ENCODE peak calls at places on chromosomes 16 and 17, in nine cellular contexts. X is MM.1S, I is lower lobe of right lung, W is fibroblast of lung, L is brain microvascular endothelial cell, U is psoas muscle, N is ascending aorta, R is PC-9, E is PC-3. C is an unnamed sample.
A peak's percentile ranks its signal among the peaks of the same experiment; 100 is the strongest.

GRCh38 chr17:67628580-67629013 is 89.1 kb upstream of the NOL11 start:
- DNase-seq in U (no peak), X (no peak), E (no peak), L (no peak), W (no peak), N (no peak), I (peak; percentile 61), R (no peak), C (no peak)

GRCh38 chr17:72603346-72604242 is 482.8 kb downstream of the SOX9 start:
- DNase-seq in E (no peak), R (no peak), U (no peak), L (peak; percentile 95), W (peak; percentile 96), X (peak; percentile 46), N (no peak), I (no peak), C (no peak)

GRCh38 chr17:77508047-77508715 is 367.4 kb downstream of the SEC14L1 start:
- DNase-seq in N (no peak), W (no peak), U (no peak), E (no peak), L (no peak), X (no peak), R (no peak), I (no peak), C (peak; percentile 79)

GRCh38 chr17:58391302-58391984 is 25.9 kb downstream of the RNF43 start:
- DNase-seq in X (no peak), U (no peak), L (peak; percentile 30), W (peak; percentile 33), I (peak; percentile 84), E (peak; percentile 99), N (no peak), R (peak; percentile 86), C (peak; percentile 92)

GRCh38 chr17:66187718-66188117 is 4.2 kb downstream of the CEP112 start:
- DNase-seq in I (no peak), W (no peak), L (no peak), X (no peak), E (no peak), R (no peak), U (no peak), N (no peak), C (no peak)

GRCh38 chr17:5667871-5668270 is 83.6 kb upstream of the NLRP1 start:
- DNase-seq in L (no peak), E (no peak), U (no peak), X (peak; percentile 7), W (no peak), I (no peak), N (no peak), R (no peak), C (no peak)

GRCh38 chr17:70434536-70435490 is 265.5 kb downstream of the KCNJ2 start:
- DNase-seq in R (no peak), L (no peak), N (no peak), W (no peak), U (no peak), E (no peak), I (no peak), X (no peak), C (no peak)

GRCh38 chr16:12420661-12421209 is 383.0 kb downstream of the CPPED1 start:
- DNase-seq in E (peak; percentile 64), W (no peak), L (no peak), X (no peak), R (peak; percentile 26), N (no peak), I (no peak), U (no peak), C (peak; percentile 21)

GRCh38 chr17:64171041-64171440 is 41.1 kb upstream of the ERN1 start:
- DNase-seq in W (peak; percentile 37), E (peak; percentile 81), R (peak; percentile 45), X (no peak), U (no peak), N (no peak), I (no peak), L (no peak), C (peak; percentile 93)

GRCh38 chr16:67767953-67768352 is 38.4 kb downstream of the RANBP10 start:
- DNase-seq in U (no peak), R (no peak), N (no peak), X (no peak), L (peak; percentile 77), I (no peak), E (peak; percentile 9), W (peak; percentile 75), C (peak; percentile 75)

GRCh38 chr16:29821663-29822115 is 1.4 kb downstream of the MVP start:
- DNase-seq in L (peak; percentile 65), E (peak; percentile 50), W (peak; percentile 90), N (no peak), I (peak; percentile 62), U (no peak), R (peak; percentile 70), X (no peak), C (peak; percentile 75)
- H3K4me3 ChIP-seq in L (peak overlapping the region; percentile 81), E (peak overlapping the region; percentile 76), W (peak overlapping the region; percentile 89), N (peak overlapping the region; percentile 76), I (peak overlapping the region; percentile 79), U (peak overlapping the region; percentile 69), R (peak overlapping the region; percentile 71), X (peak overlapping the region; percentile 70), C (peak overlapping the region; percentile 51)

GRCh38 chr16:87952751-87953150 is 1.5 kb downstream of the BANP start:
- DNase-seq in L (no peak), X (no peak), U (no peak), W (no peak), E (no peak), N (no peak), R (no peak), I (no peak), C (no peak)

GRCh38 chr16:87953308-87954208 is 2.3 kb downstream of the BANP start:
- DNase-seq in R (no peak), X (no peak), E (no peak), I (no peak), W (peak; percentile 10), L (no peak), U (no peak), N (no peak), C (no peak)

GRCh38 chr16:87954361-87954760 is 3.1 kb downstream of the BANP start:
- DNase-seq in L (no peak), I (peak; percentile 71), R (no peak), E (no peak), W (no peak), N (no peak), U (no peak), X (no peak), C (no peak)

GRCh38 chr16:87950765-87951549 is at the start of gene BANP:
- DNase-seq in L (peak; percentile 98), W (peak; percentile 99), X (peak; percentile 97), U (peak; percentile 99), E (peak; percentile 95), N (peak; percentile 96), R (peak; percentile 99), I (peak; percentile 99), C (peak; percentile 95)

GRCh38 chr16:87951550-87952538 is 610 bp downstream of the BANP start:
- DNase-seq in W (peak; percentile 9), E (no peak), I (peak; percentile 61), X (no peak), N (no peak), U (peak; percentile 52), L (no peak), R (no peak), C (no peak)
- TF ChIP-seq CTCF in W (no peak), E (no peak), I (no peak), X (peak; percentile 9), N (no peak), U (no peak), L (peak; percentile 49), R (peak; percentile 33), C (no peak)

DNA sequence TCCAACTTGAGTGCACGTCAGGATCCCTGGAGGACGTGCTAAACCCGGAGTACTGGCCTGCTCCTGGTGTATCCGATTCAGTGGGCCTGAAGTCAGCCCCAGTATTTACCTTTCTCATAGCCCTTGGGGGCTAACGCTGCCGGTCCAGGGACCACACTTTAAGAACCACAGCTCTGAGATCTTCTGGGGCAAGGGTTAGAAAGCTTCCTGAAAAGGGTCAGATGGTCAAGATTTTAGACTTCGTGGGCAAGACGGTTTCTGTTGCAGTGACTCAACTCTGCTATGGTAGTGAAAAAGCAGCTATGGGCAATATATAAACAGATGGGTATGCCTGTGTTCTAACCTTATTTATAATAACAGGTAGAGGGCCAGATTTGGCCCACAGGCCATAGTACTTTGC is 14.6 kb upstream of the USP10 start:
- DNase-seq in I (no peak), L (no peak), U (no peak), W (no peak), R (no peak), E (no peak), X (no peak), N (no peak), C (no peak)
- H3K27me3 ChIP-seq in I (peaks cover 3% of the 10 kb centered on the region), L (no peaks in the 10 kb centered on the region), U (no peaks in the 10 kb centered on the region), W (peaks cover 4% of the 10 kb centered on the region), R (no peaks in the 10 kb centered on the region), E (no peaks in the 10 kb centered on the region), X (no peaks in the 10 kb centered on the region), N (no peaks in the 10 kb centered on the region), C (no peaks in the 10 kb centered on the region)

DNA sequence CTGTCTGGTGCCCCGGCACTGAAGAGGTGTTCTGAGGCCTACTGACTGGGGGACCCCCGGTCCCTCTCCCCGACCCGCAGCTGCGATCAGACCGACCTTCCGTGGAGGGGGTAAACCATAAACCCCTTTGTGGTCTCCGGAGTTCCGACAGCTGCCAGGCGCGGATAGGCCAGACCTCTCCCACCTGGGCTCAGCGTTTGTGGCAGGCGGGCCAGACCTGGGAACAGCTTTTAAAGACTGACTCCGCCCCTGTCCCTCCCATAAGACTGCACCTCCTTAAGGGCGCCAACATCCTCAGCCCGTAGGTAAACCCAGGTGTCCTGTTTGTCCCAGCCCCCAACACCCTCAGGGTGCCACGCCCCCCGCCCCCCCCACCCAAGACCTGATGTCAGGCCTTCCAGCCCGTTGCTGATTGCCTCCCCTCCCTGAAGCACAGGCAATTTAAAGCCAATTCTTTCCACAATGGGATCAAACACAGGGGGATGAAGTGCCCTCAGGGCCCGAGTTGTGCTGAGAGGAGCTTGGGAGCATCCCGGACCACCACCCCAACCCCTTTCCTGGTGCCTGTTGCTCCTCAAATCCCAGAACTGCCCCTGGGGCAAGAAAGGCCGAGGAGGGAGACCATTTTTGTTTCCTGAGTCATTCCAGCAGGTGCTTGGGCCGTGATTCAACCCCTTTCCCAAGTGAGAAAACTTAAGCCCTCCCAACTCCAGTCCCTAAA is at the start of gene SOX15:
- DNase-seq in N (no peak), R (peak; percentile 88), W (peak; percentile 59), U (no peak), X (no peak), I (no peak), L (no peak), E (peak; percentile 70), C (peak; percentile 87)
- H3K4me3 ChIP-seq in N (peak within 1 kb of the TSS; percentile 67), R (peak within 1 kb of the TSS; percentile 83), W (peak within 1 kb of the TSS; percentile 19), U (peak within 1 kb of the TSS; percentile 58), X (no peak within 1 kb of the TSS), I (peak within 1 kb of the TSS; percentile 40), L (peak within 1 kb of the TSS; percentile 9), E (peak within 1 kb of the TSS; percentile 43), C (peak within 1 kb of the TSS; percentile 78)

DNA sequence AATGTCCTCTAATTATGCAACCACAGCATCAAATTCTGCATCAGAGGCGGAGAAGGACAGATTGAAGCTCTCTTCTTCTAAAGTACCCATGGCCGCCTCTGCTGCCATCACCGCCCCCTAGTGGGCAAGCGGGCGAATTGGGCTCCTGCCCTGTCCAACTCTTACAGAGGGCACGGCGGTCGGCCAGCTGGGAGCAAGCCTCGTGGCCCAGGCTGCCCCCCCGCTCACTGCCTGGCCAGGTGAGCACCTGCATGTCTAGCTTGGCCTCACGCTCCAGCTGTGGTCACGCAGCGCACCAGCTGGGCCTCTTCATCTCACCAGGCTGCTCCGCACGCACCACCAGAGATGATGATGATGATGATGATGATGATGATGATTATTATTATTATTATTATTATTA is 146.1 kb upstream of the TOM1L1 start:
- DNase-seq in X (no peak), W (no peak), U (no peak), R (peak; percentile 1), E (no peak), I (no peak), N (no peak), L (no peak), C (no peak)
- TF ChIP-seq CTCF in X (peak; percentile 18), W (no peak), U (no peak), R (peak; percentile 63), E (peak; percentile 44), I (no peak), N (no peak), L (no peak), C (no peak)

C was measured in bronchial epithelial cell.